ENCODE peak calls at places on chromosome 7, in nine cellular contexts. X is fibroblast of lung, Z is neural crest cell, W is Daoy, N is left cardiac atrium, G is GM04504, Y is neuronal stem cell, O is Right ventricle myocardium superior, Q is body of pancreas. I is an unnamed sample.

GRCh38 chr7:977326-978048 is 2.1 kb upstream of the COX19 start:
- DNase-seq in O (no peak), W (peak), X (peak), Z (no peak), G (no peak), N (no peak), Y (no peak), Q (peak), I (peak)

GRCh38 chr7:8146156-8146555 is 115.8 kb downstream of the ICA1 start:
- DNase-seq in Y (no peak), O (no peak), Q (no peak), W (no peak), G (no peak), Z (no peak), N (no peak), X (no peak), I (no peak)

GRCh38 chr7:44100458-44101303 is 3.5 kb upstream of the AEBP1 start:
- DNase-seq in Z (no peak), Y (no peak), Q (no peak), X (peak), N (no peak), W (peak), O (no peak), G (peak), I (no peak)

GRCh38 chr7:157224627-157225026 is 85.9 kb downstream of the UBE3C start:
- DNase-seq in N (no peak), Q (no peak), O (no peak), Z (no peak), W (no peak), G (peak), Y (no peak), X (peak), I (no peak)

GRCh38 chr7:130070900-130071622 is 727 bp downstream of the KLHDC10 start:
- DNase-seq in Y (no peak), Z (no peak), G (no peak), O (no peak), X (no peak), Q (no peak), W (peak), N (no peak), I (no peak)

GRCh38 chr7:102045681-102046372 is 228.4 kb downstream of the CUX1 start:
- DNase-seq in O (no peak), Q (no peak), X (no peak), G (no peak), N (no peak), W (no peak), Z (no peak), Y (no peak), I (no peak)

GRCh38 chr7:66629222-66629658 is 559 bp downstream of the KCTD7 start:
- DNase-seq in Q (no peak), Y (peak), O (peak), X (no peak), W (no peak), N (peak), Z (no peak), G (no peak), I (peak)

GRCh38 chr7:16318989-16319915 is 102.1 kb downstream of the CRPPA start:
- DNase-seq in Q (no peak), W (no peak), G (no peak), Z (no peak), N (no peak), O (no peak), X (peak), Y (no peak), I (no peak)

GRCh38 chr7:22576941-22577927 is 77.2 kb upstream of the STEAP1B start:
- DNase-seq in Z (no peak), X (peak), Y (no peak), Q (peak), W (peak), O (no peak), N (peak), G (peak), I (no peak)

GRCh38 chr7:129110575-129111376 is 33.7 kb upstream of the TSPAN33 start:
- DNase-seq in Y (no peak), Q (peak), X (no peak), Z (no peak), O (no peak), W (no peak), N (no peak), G (no peak), I (no peak)

GRCh38 chr7:4700577-4701235 is 18.6 kb downstream of the FOXK1 start:
- DNase-seq in G (no peak), X (peak), O (no peak), Z (no peak), Y (no peak), N (peak), W (no peak), Q (no peak), I (no peak)

GRCh38 chr7:107966701-107967100 is 36.3 kb downstream of the LAMB1 start:
- DNase-seq in N (peak), X (peak), O (no peak), W (peak), Y (peak), Q (no peak), Z (no peak), G (peak), I (no peak)

GRCh38 chr7:49635800-49636199 is 137.6 kb upstream of the VWC2 start:
- DNase-seq in Q (no peak), N (no peak), W (no peak), X (no peak), O (no peak), Z (no peak), Y (no peak), G (no peak), I (no peak)

GRCh38 chr7:157282141-157282801 is 54.5 kb upstream of the DNAJB6 start:
- DNase-seq in N (no peak), Q (no peak), Z (no peak), G (no peak), O (peak), Y (no peak), X (no peak), W (no peak), I (peak)

GRCh38 chr7:87506243-87507180 is 31.0 kb upstream of the ABCB4 start:
- DNase-seq in O (no peak), Q (no peak), N (no peak), Z (no peak), X (peak), G (no peak), W (no peak), Y (no peak), I (no peak)

GRCh38 chr7:42314696-42315095 is 77.7 kb upstream of the GLI3 start:
- DNase-seq in G (no peak), W (peak), N (no peak), O (no peak), X (peak), Z (no peak), Y (no peak), Q (no peak), I (no peak)